ENCODE peak calls at places on chromosomes 13 and 19, in ten cellular contexts. V, I, O, G, H, C, Z, Q, T and E are unnamed samples. For H3K9me3, the result is how much of the 10 kb centered on the place peaks cover.

GRCh38 chr13:43537124-43537523 is 249.6 kb downstream of the ENOX1 start:
- DNase-seq in T (no peak), H (no peak), G (no peak), V (no peak), I (no peak), Q (no peak), C (peak), Z (no peak), O (no peak), E (no peak)

GRCh38 chr13:106314417-106314816 is 221.0 kb downstream of the EFNB2 start:
- DNase-seq in C (no peak), G (no peak), T (no peak), Q (no peak), V (no peak), O (no peak), I (no peak), H (no peak), Z (no peak), E (no peak)

GRCh38 chr13:77048592-77048991 is 21.6 kb upstream of the FBXL3 start:
- DNase-seq in Z (no peak), O (no peak), I (no peak), Q (no peak), H (no peak), T (no peak), V (no peak), G (no peak), C (no peak), E (no peak)

GRCh38 chr13:113843864-113844556 is 19.9 kb downstream of the GAS6 start:
- DNase-seq in Q (no peak), G (no peak), V (no peak), T (no peak), C (no peak), O (peak), H (no peak), I (peak), Z (no peak), E (peak)

GRCh38 chr19:45076851-45077730 is 813 bp upstream of the ZNF296 start:
- DNase-seq in H (no peak), C (no peak), G (no peak), V (no peak), Q (peak), I (no peak), Z (no peak), O (no peak), T (no peak), E (no peak)

GRCh38 chr19:5298502-5298901 is 42.1 kb downstream of the PTPRS start:
- DNase-seq in H (no peak), T (no peak), G (no peak), I (no peak), Z (no peak), V (no peak), O (no peak), C (no peak), Q (no peak), E (peak)

GRCh38 chr19:12838182-12838890 is at the start of gene MAST1:
- DNase-seq in C (no peak), G (peak), Q (peak), I (no peak), T (no peak), Z (no peak), O (peak), H (no peak), V (no peak), E (no peak)

GRCh38 chr13:39417643-39418042 is 185.3 kb downstream of the LHFPL6 start:
- DNase-seq in C (peak), O (no peak), Z (no peak), T (no peak), H (no peak), Q (no peak), V (no peak), I (no peak), G (no peak), E (no peak)

GRCh38 chr19:43667524-43668405 is 2.2 kb downstream of the PLAUR start:
- DNase-seq in T (no peak), O (peak), G (no peak), C (no peak), Q (peak), I (peak), H (no peak), Z (no peak), V (no peak), E (no peak)

GRCh38 chr13:107025991-107026390 is 458.1 kb upstream of the ARGLU1 start:
- DNase-seq in Z (no peak), G (no peak), I (peak), O (no peak), Q (no peak), V (peak), T (no peak), H (peak), C (peak), E (no peak)

GRCh38 chr19:23823952-23824389 is 65.3 kb upstream of the ZNF681 start:
- DNase-seq in C (peak), O (no peak), V (no peak), Z (no peak), Q (peak), H (no peak), T (no peak), G (no peak), I (no peak), E (no peak)

GRCh38 chr19:43430976-43431375 is 16.3 kb downstream of the TEX101 start:
- DNase-seq in O (no peak), I (no peak), G (no peak), C (no peak), Z (no peak), Q (no peak), T (no peak), H (no peak), V (no peak), E (no peak)

GRCh38 chr13:22128413-22129198 is 457.7 kb downstream of the FGF9 start:
- DNase-seq in V (no peak), H (no peak), I (no peak), Q (no peak), G (no peak), C (peak), T (no peak), Z (no peak), O (no peak), E (no peak)

GRCh38 chr19:42529248-42529764 is 1.0 kb upstream of the CEACAM1 start:
- DNase-seq in V (peak), C (peak), I (peak), H (no peak), G (peak), O (peak), Z (peak), T (no peak), Q (peak), E (no peak)

GRCh38 chr13:110407531-110407930 is 100.4 kb downstream of the COL4A2 start:
- DNase-seq in Z (no peak), C (no peak), V (no peak), H (no peak), Q (peak), O (no peak), I (no peak), G (no peak), T (no peak), E (no peak)

GRCh38 chr13:110408286-110408685 is 101.2 kb downstream of the COL4A2 start:
- DNase-seq in H (no peak), Z (no peak), C (no peak), V (no peak), G (no peak), O (no peak), I (no peak), Q (no peak), T (no peak), E (no peak)

GRCh38 chr13:110409581-110409992 is 102.5 kb downstream of the COL4A2 start:
- DNase-seq in H (no peak), T (no peak), O (no peak), G (no peak), I (no peak), Q (peak), V (peak), C (peak), Z (no peak), E (no peak)

GRCh38 chr13:110405597-110406450 is 98.7 kb downstream of the COL4A2 start:
- DNase-seq in G (no peak), H (no peak), C (peak), Q (no peak), O (no peak), V (no peak), Z (no peak), I (no peak), T (no peak), E (no peak)

DNA sequence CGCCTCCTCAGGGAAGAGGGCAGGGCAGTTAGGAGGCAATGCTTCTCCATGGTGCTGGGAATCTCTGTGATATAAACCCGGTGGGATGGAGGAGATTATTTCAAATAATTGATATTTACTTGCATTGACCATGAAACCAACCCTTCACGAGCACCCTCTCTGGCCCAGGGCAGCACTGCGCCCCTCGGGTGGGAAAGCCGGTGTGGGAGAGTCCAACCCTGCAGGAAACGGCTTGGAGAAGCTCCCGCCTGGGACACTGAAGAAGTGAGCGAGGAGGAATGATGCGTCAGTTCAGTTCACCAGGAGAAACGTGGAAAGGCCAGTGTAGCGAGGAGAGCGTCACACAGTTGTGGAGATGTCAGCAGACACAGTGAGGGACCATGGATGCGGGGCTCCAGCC is 99.9 kb downstream of the COL4A2 start:
- DNase-seq in H (no peak), V (no peak), T (no peak), C (no peak), I (no peak), Z (no peak), O (no peak), Q (no peak), G (no peak), E (no peak)
- H3K4me3 ChIP-seq in H (no peak), V (no peak), T (no peak), C (no peak), I (peak), Z (no peak), O (no peak), Q (no peak), G (no peak), E (no peak)

GRCh38 chr19:34678085-34678412 is 571 bp downstream of the ZNF302 start:
- DNase-seq in V (no peak), Z (no peak), T (no peak), H (no peak), I (no peak), O (no peak), C (no peak), Q (no peak), G (no peak), E (no peak)

GRCh38 chr19:34676697-34677385 is at the start of gene SCGB2B2:
- DNase-seq in Z (peak), C (no peak), Q (no peak), H (no peak), I (no peak), V (peak), G (no peak), T (no peak), O (no peak), E (peak)

GRCh38 chr19:34677386-34678084 is at the start of gene ZNF302:
- DNase-seq in H (peak), T (peak), V (peak), O (peak), I (peak), G (peak), Q (peak), C (peak), Z (peak), E (peak)

GRCh38 chr19:34678421-34678820 is 943 bp downstream of the ZNF302 start:
- DNase-seq in I (no peak), Q (no peak), O (no peak), V (no peak), H (no peak), Z (no peak), T (no peak), G (no peak), C (no peak), E (no peak)

GRCh38 chr19:34681478-34681877 is 4.0 kb downstream of the ZNF302 start:
- DNase-seq in G (no peak), T (no peak), C (no peak), O (no peak), Z (no peak), I (no peak), V (no peak), Q (no peak), H (no peak), E (no peak)
- H3K9me3 ChIP-seq in G (under half), T (under half), C (under half), O (half or more), Z (under half), I (half or more), V (half or more), Q (under half), H (half or more), E (under half)

DNA sequence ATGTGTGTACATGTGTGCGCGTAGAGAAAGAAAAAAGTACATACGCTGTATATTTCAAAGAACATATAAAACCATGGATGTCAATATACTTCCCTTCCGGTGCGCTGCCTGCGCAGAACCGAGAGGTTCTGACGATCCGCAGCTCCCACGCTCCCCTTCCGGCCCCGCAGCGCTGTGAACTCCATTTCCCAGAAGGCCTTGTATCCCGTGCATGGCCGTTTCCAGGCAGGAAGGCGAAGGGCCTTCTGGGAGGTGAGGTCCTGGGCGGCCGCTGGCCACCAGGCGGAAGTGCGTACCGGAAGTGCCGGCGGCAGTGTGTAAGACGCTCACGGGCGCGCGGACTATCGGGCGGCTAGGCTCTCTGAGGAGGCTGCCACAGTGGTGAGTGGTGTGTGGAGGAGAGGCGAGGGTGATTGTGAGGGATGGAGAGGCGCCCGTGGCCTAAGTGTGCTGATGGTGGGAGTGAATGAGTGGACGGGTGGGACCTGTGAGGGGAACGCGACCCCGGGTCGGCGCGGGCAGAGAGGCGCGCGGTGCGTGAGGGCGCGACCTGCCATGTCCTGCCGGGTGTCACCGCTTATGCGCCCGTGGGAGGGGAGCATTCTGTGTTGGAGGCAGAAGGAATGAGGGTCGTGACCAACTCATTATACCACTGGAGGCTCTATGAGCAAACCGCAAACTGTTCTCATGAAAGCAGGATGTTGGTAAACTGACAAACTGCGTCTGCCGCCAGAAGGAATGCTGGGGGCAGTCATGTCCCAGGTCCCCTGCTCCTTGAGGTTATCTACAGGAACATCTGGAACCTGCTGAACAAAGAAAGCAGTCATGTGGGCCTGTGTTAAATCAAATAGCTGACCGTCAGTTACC is at the start of gene ERVK3-1:
- DNase-seq in Q (peak), C (peak), I (peak), Z (peak), T (peak), G (peak), V (peak), H (peak), O (peak), E (peak)
- TF ChIP-seq CTCF in Q (no peak), C (no peak), I (peak), Z (no peak), T (peak), G (no peak), V (peak), H (no peak), O (no peak), E (no peak)

GRCh38 chr13:99741979-99742378 is 229.6 kb downstream of the ZIC5 start:
- DNase-seq in I (no peak), T (no peak), C (no peak), Z (no peak), O (no peak), H (no peak), V (no peak), G (no peak), Q (peak), E (no peak)
- H3K4me3 ChIP-seq in I (no peak), T (no peak), C (no peak), Z (no peak), O (no peak), H (peak), V (no peak), G (no peak), Q (no peak), E (no peak)

GRCh38 chr13:32142956-32143375 is 111.4 kb downstream of the FRY start:
- DNase-seq in C (peak), I (no peak), Q (no peak), H (no peak), V (no peak), G (no peak), T (peak), O (no peak), Z (no peak), E (no peak)
- H3K9me3 ChIP-seq in C (under half), I (under half), Q (under half), H (under half), V (under half), G (under half), T (under half), O (under half), Z (under half), E (under half)

GRCh38 chr19:3440082-3440481 is 40.2 kb downstream of the SMIM24 start:
- DNase-seq in T (no peak), I (peak), Q (peak), V (no peak), Z (no peak), G (peak), H (no peak), C (no peak), O (peak), E (no peak)

GRCh38 chr19:3431760-3432397 is 48.4 kb downstream of the SMIM24 start:
- DNase-seq in T (no peak), G (no peak), Q (no peak), V (no peak), H (no peak), Z (no peak), C (no peak), O (no peak), I (no peak), E (no peak)

GRCh38 chr19:3433805-3434540 is 46.4 kb downstream of the SMIM24 start:
- DNase-seq in C (no peak), O (no peak), V (no peak), H (no peak), Q (no peak), T (no peak), Z (no peak), I (no peak), G (no peak), E (no peak)

GRCh38 chr19:3433313-3433712 is 47.0 kb downstream of the SMIM24 start:
- DNase-seq in C (no peak), Z (no peak), T (no peak), Q (no peak), V (no peak), I (no peak), O (no peak), G (no peak), H (no peak), E (no peak)

DNA sequence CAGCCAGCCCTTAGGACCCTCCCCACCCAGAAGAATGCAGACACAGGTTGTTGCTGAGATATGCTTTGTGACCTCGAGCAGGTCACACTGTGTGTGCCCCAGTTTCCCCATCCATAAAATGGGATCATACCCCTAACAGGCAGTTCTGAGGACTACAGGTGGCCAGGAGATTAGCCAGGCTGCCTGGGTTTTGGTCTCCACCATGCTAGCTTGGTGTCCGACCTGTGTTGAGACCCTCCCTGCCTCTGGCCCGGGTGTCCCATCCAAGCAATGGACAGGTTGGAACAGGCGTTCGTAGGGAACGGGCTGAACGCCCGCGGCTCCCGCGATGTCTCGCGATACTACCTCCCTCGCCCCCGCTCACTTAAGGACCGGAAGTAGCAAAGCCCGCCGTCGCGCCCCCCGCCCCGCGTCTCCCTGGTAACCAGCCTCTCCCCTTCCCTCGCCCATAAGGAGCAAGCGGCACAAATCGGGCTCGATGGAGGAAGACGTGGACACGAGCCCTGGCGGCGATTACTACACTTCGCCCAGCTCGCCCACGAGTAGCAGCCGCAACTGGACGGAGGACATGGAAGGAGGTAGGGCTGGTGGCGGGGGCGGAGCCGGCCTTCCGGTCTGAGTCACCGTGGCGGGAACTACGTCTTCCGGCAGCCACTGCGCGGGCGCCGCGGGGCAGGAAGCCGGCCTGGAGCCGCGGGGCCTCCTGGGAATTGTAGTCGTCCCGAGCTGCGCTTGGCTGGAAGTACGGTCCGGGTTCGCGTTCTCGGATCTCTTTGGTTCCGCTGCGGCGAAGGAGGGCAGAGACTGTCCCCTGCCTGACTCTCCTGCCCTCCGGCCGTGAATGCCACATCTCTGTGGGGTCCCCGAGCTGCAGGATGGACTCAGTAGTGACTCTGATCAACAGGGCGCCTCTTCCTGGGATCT is 45.4 kb downstream of the SMIM24 start:
- DNase-seq in H (peak), V (peak), O (peak), I (peak), Q (peak), C (peak), G (peak), Z (peak), T (peak), E (peak)
- TF ChIP-seq CTCF in H (no peak), V (no peak), O (no peak), I (no peak), Q (no peak), C (no peak), G (no peak), Z (no peak), T (no peak), E (no peak)

GRCh38 chr19:30718728-30719127 is 346.5 kb downstream of the ZNF536 start:
- DNase-seq in Q (no peak), O (no peak), H (no peak), Z (no peak), T (no peak), I (no peak), V (peak), C (no peak), G (no peak), E (no peak)
- H3K4me3 ChIP-seq in Q (peak), O (peak), H (peak), Z (no peak), T (peak), I (peak), V (peak), C (peak), G (no peak), E (no peak)